ENCODE peak calls at places on chromosomes 11 and 22, in eight cellular contexts. One of them, this sample, is unnamed.

GRCh38 chr11:2267306-2267861 is 3.0 kb downstream of the ASCL2 start:
- DNase-seq in esophagus squamous epithelium: no peak
- DNase-seq in LNCaP clone FGC: no peak
- DNase-seq in tibial artery: no peak
- DNase-seq in MM.1S: no peak
- DNase-seq in dorsolateral prefrontal cortex: no peak
- DNase-seq in left ventricle myocardium inferior: no peak
- DNase-seq in AG10803: no peak
- DNase-seq in this sample: no peak

GRCh38 chr11:132604446-132604845 is 927.9 kb downstream of the OPCML start:
- DNase-seq in esophagus squamous epithelium: no peak
- DNase-seq in LNCaP clone FGC: no peak
- DNase-seq in tibial artery: no peak
- DNase-seq in MM.1S: no peak
- DNase-seq in dorsolateral prefrontal cortex: no peak
- DNase-seq in left ventricle myocardium inferior: no peak
- DNase-seq in AG10803: peak; percentile 86
- DNase-seq in this sample: peak; percentile 0

GRCh38 chr11:17746096-17746495 is 11.5 kb downstream of the KCNC1 start:
- DNase-seq in esophagus squamous epithelium: no peak
- DNase-seq in LNCaP clone FGC: no peak
- DNase-seq in tibial artery: peak; percentile 25
- DNase-seq in MM.1S: no peak
- DNase-seq in dorsolateral prefrontal cortex: no peak
- DNase-seq in left ventricle myocardium inferior: no peak
- DNase-seq in AG10803: no peak
- DNase-seq in this sample: no peak

GRCh38 chr11:76602431-76602861 is 68.1 kb downstream of the LRRC32 start:
- DNase-seq in esophagus squamous epithelium: no peak
- DNase-seq in LNCaP clone FGC: no peak
- DNase-seq in tibial artery: peak; percentile 70
- DNase-seq in MM.1S: no peak
- DNase-seq in dorsolateral prefrontal cortex: no peak
- DNase-seq in left ventricle myocardium inferior: peak; percentile 72
- DNase-seq in AG10803: peak; percentile 70
- DNase-seq in this sample: peak; percentile 89

GRCh38 chr11:131924446-131925240 is 554.2 kb downstream of the NTM start:
- DNase-seq in esophagus squamous epithelium: no peak
- DNase-seq in LNCaP clone FGC: no peak
- DNase-seq in tibial artery: no peak
- DNase-seq in MM.1S: no peak
- DNase-seq in dorsolateral prefrontal cortex: no peak
- DNase-seq in left ventricle myocardium inferior: no peak
- DNase-seq in AG10803: peak; percentile 53
- DNase-seq in this sample: peak; percentile 65

GRCh38 chr22:42711895-42712837 is 8.5 kb downstream of the A4GALT start:
- DNase-seq in esophagus squamous epithelium: no peak
- DNase-seq in LNCaP clone FGC: no peak
- DNase-seq in tibial artery: no peak
- DNase-seq in MM.1S: no peak
- DNase-seq in dorsolateral prefrontal cortex: no peak
- DNase-seq in left ventricle myocardium inferior: no peak
- DNase-seq in AG10803: no peak
- DNase-seq in this sample: no peak

GRCh38 chr11:76788661-76789442 is 5.7 kb downstream of the TSKU start:
- DNase-seq in esophagus squamous epithelium: no peak
- DNase-seq in LNCaP clone FGC: peak; percentile 99
- DNase-seq in tibial artery: peak; percentile 67
- DNase-seq in MM.1S: no peak
- DNase-seq in dorsolateral prefrontal cortex: no peak
- DNase-seq in left ventricle myocardium inferior: no peak
- DNase-seq in AG10803: no peak
- DNase-seq in this sample: no peak

GRCh38 chr11:3623126-3623525 is 18.7 kb downstream of the ART5 start:
- DNase-seq in esophagus squamous epithelium: no peak
- DNase-seq in LNCaP clone FGC: no peak
- DNase-seq in tibial artery: no peak
- DNase-seq in MM.1S: no peak
- DNase-seq in dorsolateral prefrontal cortex: no peak
- DNase-seq in left ventricle myocardium inferior: no peak
- DNase-seq in AG10803: no peak
- DNase-seq in this sample: no peak

GRCh38 chr22:25970348-25970995 is 198.8 kb upstream of the SEZ6L start:
- DNase-seq in esophagus squamous epithelium: no peak
- DNase-seq in LNCaP clone FGC: no peak
- DNase-seq in tibial artery: no peak
- DNase-seq in MM.1S: peak; percentile 18
- DNase-seq in dorsolateral prefrontal cortex: peak; percentile 50
- DNase-seq in left ventricle myocardium inferior: peak; percentile 49
- DNase-seq in AG10803: no peak
- DNase-seq in this sample: no peak

GRCh38 chr11:12835286-12835685 is 161.1 kb downstream of the TEAD1 start:
- DNase-seq in esophagus squamous epithelium: no peak
- DNase-seq in LNCaP clone FGC: no peak
- DNase-seq in tibial artery: no peak
- DNase-seq in MM.1S: no peak
- DNase-seq in dorsolateral prefrontal cortex: no peak
- DNase-seq in left ventricle myocardium inferior: no peak
- DNase-seq in AG10803: no peak
- DNase-seq in this sample: no peak

GRCh38 chr22:49052023-49052538 is 775.6 kb downstream of the BRD1 start:
- DNase-seq in esophagus squamous epithelium: no peak
- DNase-seq in LNCaP clone FGC: no peak
- DNase-seq in tibial artery: peak; percentile 55
- DNase-seq in MM.1S: no peak
- DNase-seq in dorsolateral prefrontal cortex: no peak
- DNase-seq in left ventricle myocardium inferior: no peak
- DNase-seq in AG10803: no peak
- DNase-seq in this sample: no peak

GRCh38 chr11:19849947-19850593 is 137.4 kb downstream of the NAV2 start:
- DNase-seq in esophagus squamous epithelium: no peak
- DNase-seq in LNCaP clone FGC: no peak
- DNase-seq in tibial artery: no peak
- DNase-seq in MM.1S: no peak
- DNase-seq in dorsolateral prefrontal cortex: no peak
- DNase-seq in left ventricle myocardium inferior: no peak
- DNase-seq in AG10803: peak; percentile 23
- DNase-seq in this sample: no peak

GRCh38 chr11:130070829-130071205 is 1.1 kb downstream of the APLP2 start:
- DNase-seq in esophagus squamous epithelium: no peak
- DNase-seq in LNCaP clone FGC: no peak
- DNase-seq in tibial artery: no peak
- DNase-seq in MM.1S: peak; percentile 8
- DNase-seq in dorsolateral prefrontal cortex: no peak
- DNase-seq in left ventricle myocardium inferior: no peak
- DNase-seq in AG10803: peak; percentile 40
- DNase-seq in this sample: peak; percentile 55

GRCh38 chr22:46539169-46539568 is 1.7 kb upstream of the CELSR1 start:
- DNase-seq in esophagus squamous epithelium: no peak
- DNase-seq in LNCaP clone FGC: no peak
- DNase-seq in tibial artery: no peak
- DNase-seq in MM.1S: no peak
- DNase-seq in dorsolateral prefrontal cortex: no peak
- DNase-seq in left ventricle myocardium inferior: no peak
- DNase-seq in AG10803: no peak
- DNase-seq in this sample: no peak

GRCh38 chr11:15903246-15903645 is 453.1 kb downstream of the SOX6 start:
- DNase-seq in esophagus squamous epithelium: no peak
- DNase-seq in LNCaP clone FGC: no peak
- DNase-seq in tibial artery: no peak
- DNase-seq in MM.1S: no peak
- DNase-seq in dorsolateral prefrontal cortex: no peak
- DNase-seq in left ventricle myocardium inferior: no peak
- DNase-seq in AG10803: no peak
- DNase-seq in this sample: no peak

GRCh38 chr11:34345991-34346480 is 11.8 kb downstream of the ABTB2 start:
- DNase-seq in esophagus squamous epithelium: no peak
- DNase-seq in LNCaP clone FGC: no peak
- DNase-seq in tibial artery: peak; percentile 79
- DNase-seq in MM.1S: no peak
- DNase-seq in dorsolateral prefrontal cortex: no peak
- DNase-seq in left ventricle myocardium inferior: peak; percentile 71
- DNase-seq in AG10803: peak; percentile 44
- DNase-seq in this sample: peak; percentile 89

GRCh38 chr22:32353840-32354239 is 3.8 kb upstream of the RFPL3 start:
- DNase-seq in esophagus squamous epithelium: no peak
- DNase-seq in LNCaP clone FGC: no peak
- DNase-seq in tibial artery: no peak
- DNase-seq in MM.1S: no peak
- DNase-seq in dorsolateral prefrontal cortex: no peak
- DNase-seq in left ventricle myocardium inferior: no peak
- DNase-seq in AG10803: no peak
- DNase-seq in this sample: no peak

GRCh38 chr22:32353292-32353691 is 4.4 kb upstream of the RFPL3 start:
- DNase-seq in esophagus squamous epithelium: no peak
- DNase-seq in LNCaP clone FGC: no peak
- DNase-seq in tibial artery: no peak
- DNase-seq in MM.1S: no peak
- DNase-seq in dorsolateral prefrontal cortex: no peak
- DNase-seq in left ventricle myocardium inferior: no peak
- DNase-seq in AG10803: no peak
- DNase-seq in this sample: no peak

GRCh38 chr22:32354360-32355351 is 3.0 kb upstream of the RFPL3 start:
- DNase-seq in esophagus squamous epithelium: no peak
- DNase-seq in LNCaP clone FGC: peak; percentile 1
- DNase-seq in tibial artery: no peak
- DNase-seq in MM.1S: no peak
- DNase-seq in dorsolateral prefrontal cortex: no peak
- DNase-seq in left ventricle myocardium inferior: no peak
- DNase-seq in AG10803: peak; percentile 20
- DNase-seq in this sample: peak; percentile 37

GRCh38 chr22:32352681-32353080 is 5.0 kb upstream of the RFPL3 start:
- DNase-seq in esophagus squamous epithelium: no peak
- DNase-seq in LNCaP clone FGC: no peak
- DNase-seq in tibial artery: no peak
- DNase-seq in MM.1S: no peak
- DNase-seq in dorsolateral prefrontal cortex: no peak
- DNase-seq in left ventricle myocardium inferior: no peak
- DNase-seq in AG10803: no peak
- DNase-seq in this sample: no peak

GRCh38 chr22:32355760-32356159 is 1.9 kb upstream of the RFPL3 start:
- DNase-seq in esophagus squamous epithelium: no peak
- DNase-seq in LNCaP clone FGC: peak; percentile 17
- DNase-seq in tibial artery: no peak
- DNase-seq in MM.1S: no peak
- DNase-seq in dorsolateral prefrontal cortex: no peak
- DNase-seq in left ventricle myocardium inferior: no peak
- DNase-seq in AG10803: no peak
- DNase-seq in this sample: no peak
- TF ChIP-seq CTCF in esophagus squamous epithelium: no peak
- TF ChIP-seq CTCF in LNCaP clone FGC: peak; percentile 52
- TF ChIP-seq CTCF in tibial artery: no peak
- TF ChIP-seq CTCF in MM.1S: no peak
- TF ChIP-seq CTCF in dorsolateral prefrontal cortex: no peak
- TF ChIP-seq CTCF in left ventricle myocardium inferior: peak; percentile 22
- TF ChIP-seq CTCF in AG10803: no peak
- TF ChIP-seq CTCF in this sample: no peak

GRCh38 chr11:67486481-67487195 is 3.8 kb downstream of the AIP start:
- DNase-seq in esophagus squamous epithelium: no peak
- DNase-seq in LNCaP clone FGC: no peak
- DNase-seq in tibial artery: no peak
- DNase-seq in MM.1S: no peak
- DNase-seq in dorsolateral prefrontal cortex: no peak
- DNase-seq in left ventricle myocardium inferior: no peak
- DNase-seq in AG10803: no peak
- DNase-seq in this sample: no peak
- H3K4me3 ChIP-seq in esophagus squamous epithelium: no peak overlapping the region
- H3K4me3 ChIP-seq in LNCaP clone FGC: no peak overlapping the region
- H3K4me3 ChIP-seq in tibial artery: no peak overlapping the region
- H3K4me3 ChIP-seq in MM.1S: no peak overlapping the region
- H3K4me3 ChIP-seq in dorsolateral prefrontal cortex: no peak overlapping the region
- H3K4me3 ChIP-seq in left ventricle myocardium inferior: no peak overlapping the region
- H3K4me3 ChIP-seq in AG10803: no peak overlapping the region
- H3K4me3 ChIP-seq in this sample: no peak overlapping the region

GRCh38 chr11:119380816-119381185 is 689 bp downstream of the USP2 start:
- DNase-seq in esophagus squamous epithelium: no peak
- DNase-seq in LNCaP clone FGC: no peak
- DNase-seq in tibial artery: no peak
- DNase-seq in MM.1S: no peak
- DNase-seq in dorsolateral prefrontal cortex: no peak
- DNase-seq in left ventricle myocardium inferior: no peak
- DNase-seq in AG10803: no peak
- DNase-seq in this sample: no peak

GRCh38 chr11:119388103-119388502 is 6.6 kb upstream of the USP2 start:
- DNase-seq in esophagus squamous epithelium: no peak
- DNase-seq in LNCaP clone FGC: no peak
- DNase-seq in tibial artery: no peak
- DNase-seq in MM.1S: no peak
- DNase-seq in dorsolateral prefrontal cortex: no peak
- DNase-seq in left ventricle myocardium inferior: no peak
- DNase-seq in AG10803: no peak
- DNase-seq in this sample: no peak

GRCh38 chr11:119381186-119381988 is at the start of gene USP2:
- DNase-seq in esophagus squamous epithelium: peak; percentile 75
- DNase-seq in LNCaP clone FGC: peak; percentile 85
- DNase-seq in tibial artery: peak; percentile 98
- DNase-seq in MM.1S: peak; percentile 95
- DNase-seq in dorsolateral prefrontal cortex: peak; percentile 99
- DNase-seq in left ventricle myocardium inferior: peak; percentile 95
- DNase-seq in AG10803: peak; percentile 96
- DNase-seq in this sample: peak; percentile 95

GRCh38 chr11:119382101-119382500 is 611 bp upstream of the USP2 start:
- DNase-seq in esophagus squamous epithelium: no peak
- DNase-seq in LNCaP clone FGC: no peak
- DNase-seq in tibial artery: no peak
- DNase-seq in MM.1S: no peak
- DNase-seq in dorsolateral prefrontal cortex: no peak
- DNase-seq in left ventricle myocardium inferior: no peak
- DNase-seq in AG10803: no peak
- DNase-seq in this sample: no peak

GRCh38 chr11:119384332-119384731 is 2.8 kb upstream of the USP2 start:
- DNase-seq in esophagus squamous epithelium: no peak
- DNase-seq in LNCaP clone FGC: no peak
- DNase-seq in tibial artery: no peak
- DNase-seq in MM.1S: no peak
- DNase-seq in dorsolateral prefrontal cortex: no peak
- DNase-seq in left ventricle myocardium inferior: no peak
- DNase-seq in AG10803: no peak
- DNase-seq in this sample: no peak
- TF ChIP-seq CTCF in esophagus squamous epithelium: no peak
- TF ChIP-seq CTCF in LNCaP clone FGC: no peak
- TF ChIP-seq CTCF in tibial artery: no peak
- TF ChIP-seq CTCF in MM.1S: no peak
- TF ChIP-seq CTCF in dorsolateral prefrontal cortex: no peak
- TF ChIP-seq CTCF in left ventricle myocardium inferior: no peak
- TF ChIP-seq CTCF in AG10803: peak; percentile 35
- TF ChIP-seq CTCF in this sample: no peak

DNA sequence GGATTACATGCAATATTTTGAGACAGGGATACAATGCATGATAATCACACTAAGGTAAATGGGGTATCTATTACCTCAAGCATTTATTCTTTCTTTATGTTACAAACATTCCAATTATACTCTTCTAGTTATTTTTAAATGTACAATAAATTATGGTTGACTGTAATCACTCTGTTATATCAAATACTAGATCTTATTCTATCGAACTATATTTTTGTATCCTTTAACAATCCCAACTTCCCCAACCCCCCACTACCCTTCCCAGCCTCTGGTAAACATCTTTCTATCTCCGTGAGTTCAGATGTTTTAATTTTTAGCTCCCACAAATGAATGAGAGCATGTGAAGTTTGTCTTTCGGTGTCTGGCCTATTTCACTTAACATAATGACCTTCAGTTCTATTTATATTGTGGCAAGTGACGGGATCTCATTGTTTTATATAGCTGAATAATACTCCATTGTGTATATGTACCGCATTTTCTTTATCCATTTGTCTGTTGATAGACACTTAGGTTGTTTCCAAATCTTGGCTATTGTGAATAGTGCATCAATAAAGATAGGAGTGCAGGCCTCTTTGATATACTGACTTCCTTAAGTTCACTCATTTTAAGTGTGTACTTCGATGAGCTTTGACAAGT is 40.5 kb downstream of the ARHGEF12 start:
- DNase-seq in esophagus squamous epithelium: no peak
- DNase-seq in LNCaP clone FGC: no peak
- DNase-seq in tibial artery: no peak
- DNase-seq in MM.1S: no peak
- DNase-seq in dorsolateral prefrontal cortex: no peak
- DNase-seq in left ventricle myocardium inferior: no peak
- DNase-seq in AG10803: no peak
- DNase-seq in this sample: no peak
- H3K4me3 ChIP-seq in esophagus squamous epithelium: no peak overlapping the region
- H3K4me3 ChIP-seq in LNCaP clone FGC: no peak overlapping the region
- H3K4me3 ChIP-seq in tibial artery: no peak overlapping the region
- H3K4me3 ChIP-seq in MM.1S: no peak overlapping the region
- H3K4me3 ChIP-seq in dorsolateral prefrontal cortex: no peak overlapping the region
- H3K4me3 ChIP-seq in left ventricle myocardium inferior: no peak overlapping the region
- H3K4me3 ChIP-seq in AG10803: no peak overlapping the region
- H3K4me3 ChIP-seq in this sample: no peak overlapping the region

This sample was measured in fibroblast of the aortic adventitia.